ENCODE peak calls at places on chromosome 20, in five cellular contexts. U is uterus, G is T-helper 9 cell, P is NCI-H524 treated with DMSO at 0.1 percent for 48 hours, W is sigmoid colon. C is an unnamed sample.

GRCh38 chr20:5178046-5178445 is 51.2 kb downstream of the CDS2 start:
- DNase-seq in P (no peak), U (no peak), W (no peak), G (no peak), C (no peak)

GRCh38 chr20:44457016-44457415 is 18.7 kb upstream of the TTPAL start:
- DNase-seq in G (no peak), P (no peak), U (no peak), W (no peak), C (no peak)

GRCh38 chr20:48686238-48687096 is 141.3 kb downstream of the PREX1 start:
- DNase-seq in U (no peak), P (peak), G (no peak), W (no peak), C (peak)

GRCh38 chr20:24991897-24992419 is 593 bp downstream of the APMAP start:
- DNase-seq in U (no peak), P (no peak), G (no peak), W (peak), C (no peak)

GRCh38 chr20:7772376-7772775 is 167.9 kb downstream of the HAO1 start:
- DNase-seq in W (no peak), P (no peak), G (no peak), U (no peak), C (no peak)

GRCh38 chr20:7497985-7498384 is 442.3 kb downstream of the HAO1 start:
- DNase-seq in W (no peak), P (no peak), G (no peak), U (no peak), C (no peak)

GRCh38 chr20:51886341-51886740 is 84.0 kb upstream of the SALL4 start:
- DNase-seq in P (no peak), U (no peak), W (no peak), G (no peak), C (no peak)

GRCh38 chr20:19903168-19903676 is 113.9 kb upstream of the NAA20 start:
- DNase-seq in P (no peak), W (peak), U (no peak), G (no peak), C (no peak)